ENCODE peak calls at places on chromosome 5, in ten cellular contexts. S, T, Z, V, X, J, B, M, G and C are unnamed samples.

GRCh38 chr5:150114102-150114641 is 27.8 kb upstream of the CSF1R start:
- DNase-seq in S (no peak), T (no peak), Z (no peak), V (no peak), X (no peak), J (no peak), B (no peak), M (no peak), G (no peak), C (no peak)

GRCh38 chr5:147382776-147383175 is 127.1 kb downstream of the DPYSL3 start:
- DNase-seq in S (no peak), T (no peak), Z (peak), V (no peak), X (no peak), J (no peak), B (no peak), M (no peak), G (no peak), C (no peak)

GRCh38 chr5:40401281-40401680 is 278.4 kb upstream of the PTGER4 start:
- DNase-seq in S (no peak), T (no peak), Z (no peak), V (no peak), X (no peak), J (peak), B (no peak), M (no peak), G (no peak), C (no peak)

GRCh38 chr5:372911-373709 is 51.6 kb downstream of the AHRR start:
- DNase-seq in S (peak), T (peak), Z (no peak), V (no peak), X (no peak), J (no peak), B (peak), M (no peak), G (no peak), C (no peak)

GRCh38 chr5:179530069-179530998 is 20.0 kb upstream of the RUFY1 start:
- DNase-seq in S (no peak), T (peak), Z (peak), V (peak), X (no peak), J (no peak), B (peak), M (peak), G (no peak), C (no peak)

GRCh38 chr5:102886586-102886985 is 131.5 kb downstream of the PAM start:
- DNase-seq in S (no peak), T (no peak), Z (peak), V (no peak), X (no peak), J (no peak), B (no peak), M (no peak), G (no peak), C (no peak)

GRCh38 chr5:56827043-56827442 is 11.7 kb downstream of the MAP3K1 start:
- DNase-seq in S (no peak), T (no peak), Z (no peak), V (no peak), X (no peak), J (no peak), B (no peak), M (no peak), G (no peak), C (no peak)

GRCh38 chr5:180809403-180810209 is 7.0 kb upstream of the MGAT1 start:
- DNase-seq in S (peak), T (peak), Z (peak), V (no peak), X (peak), J (peak), B (peak), M (peak), G (peak), C (peak)

GRCh38 chr5:177362871-177363507 is 5.3 kb downstream of the RGS14 start:
- DNase-seq in S (no peak), T (peak), Z (no peak), V (peak), X (no peak), J (no peak), B (no peak), M (peak), G (peak), C (peak)

GRCh38 chr5:122849746-122850145 is 4.3 kb downstream of the SNX24 start:
- DNase-seq in S (no peak), T (no peak), Z (no peak), V (no peak), X (no peak), J (no peak), B (no peak), M (no peak), G (no peak), C (no peak)

GRCh38 chr5:177455661-177456590 is 9.3 kb downstream of the PRR7 start:
- DNase-seq in S (peak), T (peak), Z (peak), V (peak), X (peak), J (peak), B (peak), M (peak), G (peak), C (peak)

GRCh38 chr5:5487961-5488360 is 65.5 kb downstream of the ICE1 start:
- DNase-seq in S (no peak), T (no peak), Z (peak), V (no peak), X (no peak), J (no peak), B (no peak), M (no peak), G (no peak), C (no peak)

GRCh38 chr5:22918511-22918910 is 65.4 kb upstream of the CDH12 start:
- DNase-seq in S (no peak), T (no peak), Z (no peak), V (no peak), X (no peak), J (no peak), B (no peak), M (no peak), G (no peak), C (no peak)

GRCh38 chr5:157994906-157995519 is 136.1 kb upstream of the CLINT1 start:
- DNase-seq in S (peak), T (peak), Z (peak), V (peak), X (peak), J (peak), B (peak), M (peak), G (peak), C (no peak)

GRCh38 chr5:73039082-73039481 is 81.3 kb upstream of the TMEM171 start:
- DNase-seq in S (no peak), T (no peak), Z (no peak), V (no peak), X (no peak), J (no peak), B (no peak), M (no peak), G (peak), C (no peak)

GRCh38 chr5:73312146-73312871 is 136.3 kb downstream of the FOXD1 start:
- DNase-seq in S (no peak), T (no peak), Z (peak), V (no peak), X (no peak), J (peak), B (peak), M (peak), G (peak), C (no peak)

GRCh38 chr5:34519489-34520220 is 136.5 kb upstream of the RAI14 start:
- DNase-seq in S (no peak), T (peak), Z (peak), V (no peak), X (no peak), J (no peak), B (no peak), M (no peak), G (no peak), C (no peak)

GRCh38 chr5:39100301-39100850 is 26.2 kb upstream of the RICTOR start:
- DNase-seq in S (no peak), T (no peak), Z (no peak), V (no peak), X (no peak), J (no peak), B (no peak), M (no peak), G (no peak), C (no peak)

GRCh38 chr5:8410618-8411017 is 541.7 kb downstream of the MTRR start:
- DNase-seq in S (no peak), T (no peak), Z (no peak), V (no peak), X (no peak), J (no peak), B (no peak), M (no peak), G (no peak), C (no peak)

GRCh38 chr5:73663860-73664240 is 37.9 kb downstream of the ARHGEF28 start:
- DNase-seq in S (no peak), T (no peak), Z (no peak), V (no peak), X (no peak), J (no peak), B (no peak), M (no peak), G (no peak), C (no peak)

GRCh38 chr5:16727937-16728336 is 111.1 kb upstream of the RETREG1 start:
- DNase-seq in S (no peak), T (peak), Z (no peak), V (no peak), X (no peak), J (no peak), B (peak), M (no peak), G (no peak), C (peak)

GRCh38 chr5:131081371-131081770 is 83.7 kb downstream of the HINT1 start:
- DNase-seq in S (no peak), T (no peak), Z (peak), V (no peak), X (no peak), J (no peak), B (no peak), M (no peak), G (peak), C (no peak)

GRCh38 chr5:36607114-36607561 is 732 bp downstream of the SLC1A3 start:
- DNase-seq in S (peak), T (no peak), Z (peak), V (peak), X (no peak), J (no peak), B (no peak), M (no peak), G (peak), C (no peak)

GRCh38 chr5:172353271-172353807 is 69.8 kb upstream of the UBTD2 start:
- DNase-seq in S (no peak), T (no peak), Z (no peak), V (no peak), X (no peak), J (no peak), B (no peak), M (no peak), G (no peak), C (no peak)

GRCh38 chr5:95283761-95284511 is 958 bp downstream of the MCTP1 start:
- DNase-seq in S (peak), T (peak), Z (no peak), V (peak), X (peak), J (no peak), B (no peak), M (no peak), G (peak), C (no peak)

GRCh38 chr5:4411664-4412063 is 728.5 kb upstream of the ADAMTS16 start:
- DNase-seq in S (no peak), T (no peak), Z (no peak), V (no peak), X (no peak), J (no peak), B (no peak), M (no peak), G (no peak), C (no peak)

GRCh38 chr5:154296525-154297159 is 106.1 kb downstream of the GALNT10 start:
- DNase-seq in S (no peak), T (no peak), Z (no peak), V (no peak), X (no peak), J (no peak), B (no peak), M (no peak), G (no peak), C (no peak)

GRCh38 chr5:150034677-150035076 is 34.1 kb downstream of the HMGXB3 start:
- DNase-seq in S (no peak), T (no peak), Z (peak), V (no peak), X (no peak), J (no peak), B (no peak), M (no peak), G (peak), C (no peak)

GRCh38 chr5:147332643-147333042 is 97.8 kb downstream of the STK32A start:
- DNase-seq in S (no peak), T (no peak), Z (no peak), V (no peak), X (no peak), J (no peak), B (no peak), M (no peak), G (no peak), C (no peak)

GRCh38 chr5:101535626-101536025 is 632.5 kb upstream of the ST8SIA4 start:
- DNase-seq in S (no peak), T (no peak), Z (peak), V (no peak), X (no peak), J (no peak), B (no peak), M (no peak), G (no peak), C (no peak)

GRCh38 chr5:14644623-14645237 is 19.8 kb upstream of the OTULIN start:
- DNase-seq in S (no peak), T (no peak), Z (no peak), V (no peak), X (no peak), J (no peak), B (no peak), M (no peak), G (no peak), C (no peak)

GRCh38 chr5:9502435-9502834 is 43.4 kb downstream of the SEMA5A start:
- DNase-seq in S (no peak), T (no peak), Z (no peak), V (no peak), X (no peak), J (no peak), B (no peak), M (no peak), G (no peak), C (no peak)

GRCh38 chr5:159605585-159605984 is 275.3 kb upstream of the IL12B start:
- DNase-seq in S (no peak), T (no peak), Z (no peak), V (no peak), X (no peak), J (no peak), B (no peak), M (no peak), G (peak), C (no peak)

GRCh38 chr5:5542654-5543053 is 120.2 kb downstream of the ICE1 start:
- DNase-seq in S (no peak), T (no peak), Z (no peak), V (no peak), X (no peak), J (no peak), B (no peak), M (no peak), G (no peak), C (no peak)

GRCh38 chr5:96381526-96381925 is 51.5 kb downstream of the PCSK1 start:
- DNase-seq in S (no peak), T (no peak), Z (no peak), V (no peak), X (no peak), J (no peak), B (no peak), M (no peak), G (no peak), C (no peak)

GRCh38 chr5:56211298-56211865 is 21.7 kb downstream of the ANKRD55 start:
- DNase-seq in S (peak), T (peak), Z (peak), V (no peak), X (no peak), J (peak), B (no peak), M (no peak), G (peak), C (no peak)